ENCODE peak calls at places on chromosomes 16 and 17, in ten cellular contexts. Y is AG20443, B is NCI-H2171 treated with DMSO at 0.1 percent for 48 hours, L is HS-27A, Q is AG09319, X is GDM1, C is DMS79, D is cardiac muscle cell, I is HFF-Myc, H is astrocyte of the spinal cord. V is an unnamed sample.

GRCh38 chr16:6165330-6165984 is 1067.9 kb upstream of the EEF2KMT start:
- DNase-seq in Y (no peak), B (no peak), L (no peak), Q (no peak), X (no peak), C (peak), D (no peak), I (no peak), H (peak), V (no peak)

GRCh38 chr16:3808308-3809063 is 72.0 kb downstream of the CREBBP start:
- DNase-seq in Y (no peak), B (no peak), L (no peak), Q (no peak), X (no peak), C (no peak), D (no peak), I (no peak), H (no peak), V (no peak)

GRCh38 chr17:38735161-38735997 is 5.2 kb downstream of the CISD3 start:
- DNase-seq in Y (peak), B (peak), L (no peak), Q (no peak), X (peak), C (no peak), D (peak), I (no peak), H (no peak), V (no peak)

GRCh38 chr16:69812213-69813014 is 50.3 kb downstream of the WWP2 start:
- DNase-seq in Y (no peak), B (no peak), L (no peak), Q (no peak), X (no peak), C (no peak), D (peak), I (no peak), H (no peak), V (no peak)

GRCh38 chr17:61805399-61805798 is 57.9 kb downstream of the BRIP1 start:
- DNase-seq in Y (peak), B (no peak), L (peak), Q (no peak), X (no peak), C (no peak), D (peak), I (no peak), H (peak), V (no peak)

GRCh38 chr16:80047796-80048649 is 447.5 kb upstream of the MAF start:
- DNase-seq in Y (no peak), B (no peak), L (no peak), Q (no peak), X (no peak), C (no peak), D (no peak), I (no peak), H (no peak), V (no peak)

GRCh38 chr17:77580956-77581355 is 377.5 kb upstream of the TNRC6C start:
- DNase-seq in Y (no peak), B (no peak), L (no peak), Q (no peak), X (no peak), C (no peak), D (no peak), I (no peak), H (no peak), V (no peak)

GRCh38 chr16:27511657-27512056 is 38.1 kb downstream of the GTF3C1 start:
- DNase-seq in Y (no peak), B (no peak), L (no peak), Q (no peak), X (no peak), C (no peak), D (peak), I (no peak), H (peak), V (no peak)

GRCh38 chr17:58640202-58640601 is 51.6 kb downstream of the TEX14 start:
- DNase-seq in Y (no peak), B (no peak), L (no peak), Q (no peak), X (no peak), C (no peak), D (no peak), I (no peak), H (no peak), V (no peak)

GRCh38 chr17:49193513-49194296 is 16.7 kb downstream of the GNGT2 start:
- DNase-seq in Y (peak), B (peak), L (no peak), Q (peak), X (peak), C (no peak), D (peak), I (no peak), H (peak), V (peak)

GRCh38 chr17:81561494-81561885 is 9.3 kb upstream of the FAAP100 start:
- DNase-seq in Y (no peak), B (no peak), L (no peak), Q (no peak), X (no peak), C (no peak), D (no peak), I (no peak), H (no peak), V (no peak)

GRCh38 chr17:9900744-9901143 is 4.3 kb downstream of the RCVRN start:
- DNase-seq in Y (peak), B (no peak), L (no peak), Q (no peak), X (no peak), C (no peak), D (peak), I (no peak), H (peak), V (no peak)

GRCh38 chr16:28219283-28219682 is 7.5 kb upstream of the XPO6 start:
- DNase-seq in Y (no peak), B (no peak), L (no peak), Q (no peak), X (no peak), C (no peak), D (no peak), I (no peak), H (peak), V (no peak)

GRCh38 chr17:42920106-42920900 is 19.7 kb downstream of the G6PC1 start:
- DNase-seq in Y (no peak), B (no peak), L (no peak), Q (no peak), X (no peak), C (no peak), D (no peak), I (no peak), H (no peak), V (no peak)

GRCh38 chr17:55567240-55568216 is 56.3 kb upstream of the SMIM36 start:
- DNase-seq in Y (no peak), B (no peak), L (no peak), Q (no peak), X (no peak), C (no peak), D (peak), I (peak), H (peak), V (no peak)

GRCh38 chr16:649646-650045 is 481 bp downstream of the WDR90 start:
- DNase-seq in Y (peak), B (no peak), L (no peak), Q (no peak), X (no peak), C (no peak), D (no peak), I (no peak), H (no peak), V (no peak)

GRCh38 chr17:45052052-45052772 is 780 bp upstream of the DCAKD start:
- DNase-seq in Y (peak), B (peak), L (no peak), Q (no peak), X (no peak), C (peak), D (peak), I (no peak), H (peak), V (no peak)

GRCh38 chr17:34236341-34236892 is 18.7 kb upstream of the CCL2 start:
- DNase-seq in Y (no peak), B (no peak), L (no peak), Q (no peak), X (no peak), C (no peak), D (no peak), I (no peak), H (no peak), V (no peak)

GRCh38 chr16:48901712-48902374 is 291.9 kb upstream of the N4BP1 start:
- DNase-seq in Y (no peak), B (peak), L (no peak), Q (no peak), X (no peak), C (peak), D (no peak), I (no peak), H (no peak), V (no peak)

GRCh38 chr16:67055712-67056487 is 27.0 kb downstream of the CBFB start:
- DNase-seq in Y (peak), B (no peak), L (peak), Q (peak), X (no peak), C (no peak), D (peak), I (peak), H (peak), V (peak)

GRCh38 chr17:73359987-73360410 is 48.2 kb upstream of the CDC42EP4 start:
- DNase-seq in Y (no peak), B (no peak), L (no peak), Q (no peak), X (no peak), C (no peak), D (no peak), I (no peak), H (no peak), V (no peak)

GRCh38 chr17:58710948-58711552 is 18.6 kb downstream of the RAD51C start:
- DNase-seq in Y (peak), B (peak), L (no peak), Q (peak), X (no peak), C (no peak), D (peak), I (peak), H (peak), V (peak)

GRCh38 chr17:72890711-72891110 is 201.8 kb downstream of the SLC39A11 start:
- DNase-seq in Y (peak), B (no peak), L (no peak), Q (peak), X (no peak), C (no peak), D (peak), I (no peak), H (no peak), V (no peak)

GRCh38 chr17:19753049-19753444 is 4.9 kb upstream of the ALDH3A1 start:
- DNase-seq in Y (peak), B (no peak), L (peak), Q (peak), X (peak), C (peak), D (peak), I (peak), H (peak), V (peak)

GRCh38 chr17:78342438-78343098 is 17.3 kb downstream of the SOCS3 start:
- DNase-seq in Y (peak), B (no peak), L (no peak), Q (no peak), X (no peak), C (no peak), D (peak), I (no peak), H (peak), V (no peak)

GRCh38 chr16:59067207-59067606 is 333.1 kb upstream of the GOT2 start:
- DNase-seq in Y (no peak), B (no peak), L (no peak), Q (no peak), X (peak), C (no peak), D (peak), I (no peak), H (no peak), V (no peak)

GRCh38 chr17:19005789-19006430 is 1.3 kb upstream of the FAM83G start:
- DNase-seq in Y (no peak), B (no peak), L (no peak), Q (no peak), X (no peak), C (no peak), D (no peak), I (no peak), H (no peak), V (no peak)

GRCh38 chr17:81440511-81441244 is 45.4 kb downstream of the BAHCC1 start:
- DNase-seq in Y (peak), B (peak), L (no peak), Q (no peak), X (peak), C (no peak), D (no peak), I (no peak), H (no peak), V (no peak)

GRCh38 chr17:73639322-73639721 is 4.9 kb downstream of the SDK2 start:
- DNase-seq in Y (no peak), B (no peak), L (no peak), Q (no peak), X (no peak), C (no peak), D (no peak), I (no peak), H (peak), V (no peak)